ENCODE peak calls at places on chromosomes 5 and 9, in five cellular contexts. P, Q, U, J and Z are unnamed samples.

GRCh38 chr9:130950039-130950311 is 10.9 kb upstream of the FIBCD1 start:
- DNase-seq in P (no peak), Q (no peak), U (no peak), J (no peak), Z (no peak)

GRCh38 chr5:105616599-105616998 is 2054.0 kb upstream of the NUDT12 start:
- DNase-seq in P (no peak), Q (no peak), U (no peak), J (no peak), Z (no peak)

GRCh38 chr5:124735169-124735858 is 11.1 kb downstream of the ZNF608 start:
- DNase-seq in P (peak), Q (no peak), U (no peak), J (no peak), Z (no peak)

GRCh38 chr9:125509476-125509875 is 197.5 kb downstream of the MAPKAP1 start:
- DNase-seq in P (no peak), Q (peak), U (no peak), J (no peak), Z (no peak)

GRCh38 chr5:30849801-30850370 is 343.6 kb upstream of the CDH6 start:
- DNase-seq in P (no peak), Q (peak), U (no peak), J (no peak), Z (no peak)

GRCh38 chr9:2991292-2991691 is 147.4 kb upstream of the PUM3 start:
- DNase-seq in P (no peak), Q (no peak), U (no peak), J (no peak), Z (no peak)

GRCh38 chr5:76547242-76547890 is 75.8 kb downstream of the F2RL2 start:
- DNase-seq in P (no peak), Q (no peak), U (peak), J (peak), Z (peak)

GRCh38 chr9:8895498-8896224 is 1096.1 kb upstream of the DMAC1 start:
- DNase-seq in P (no peak), Q (no peak), U (peak), J (no peak), Z (peak)

GRCh38 chr5:170434953-170435605 is 45.9 kb upstream of the KCNMB1 start:
- DNase-seq in P (no peak), Q (peak), U (peak), J (peak), Z (peak)

GRCh38 chr5:159058928-159059636 is 40.6 kb downstream of the EBF1 start:
- DNase-seq in P (no peak), Q (no peak), U (no peak), J (no peak), Z (peak)

GRCh38 chr5:111563041-111563822 is 50.9 kb upstream of the STARD4 start:
- DNase-seq in P (no peak), Q (peak), U (no peak), J (no peak), Z (no peak)

GRCh38 chr5:90519081-90519480 is 10.3 kb downstream of the LYSMD3 start:
- DNase-seq in P (no peak), Q (no peak), U (no peak), J (no peak), Z (no peak)

DNA sequence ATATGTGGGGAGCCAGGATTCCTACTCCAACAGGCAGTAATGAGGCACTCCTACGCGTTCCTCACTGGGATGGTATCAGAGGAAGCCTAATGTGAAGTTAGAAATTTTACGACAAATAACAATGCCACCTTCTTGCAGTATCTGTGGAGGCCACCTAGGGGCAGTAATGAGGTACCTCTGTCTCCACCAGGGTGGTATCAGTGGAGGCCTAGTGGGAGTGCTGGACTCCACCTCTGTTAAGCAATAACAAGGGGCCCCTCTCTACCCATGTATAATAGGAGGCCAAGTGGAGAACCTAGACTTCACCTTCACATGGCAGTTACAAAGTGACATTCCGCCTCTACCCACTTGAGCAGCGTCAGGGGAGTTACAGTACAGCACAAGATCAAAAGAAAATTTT is 147.9 kb downstream of the PLPPR1 start:
- DNase-seq in P (no peak), Q (no peak), U (no peak), J (no peak), Z (peak)
- TF ChIP-seq CTCF in P (peak), Q (no peak), U (no peak), J (peak), Z (peak)

DNA sequence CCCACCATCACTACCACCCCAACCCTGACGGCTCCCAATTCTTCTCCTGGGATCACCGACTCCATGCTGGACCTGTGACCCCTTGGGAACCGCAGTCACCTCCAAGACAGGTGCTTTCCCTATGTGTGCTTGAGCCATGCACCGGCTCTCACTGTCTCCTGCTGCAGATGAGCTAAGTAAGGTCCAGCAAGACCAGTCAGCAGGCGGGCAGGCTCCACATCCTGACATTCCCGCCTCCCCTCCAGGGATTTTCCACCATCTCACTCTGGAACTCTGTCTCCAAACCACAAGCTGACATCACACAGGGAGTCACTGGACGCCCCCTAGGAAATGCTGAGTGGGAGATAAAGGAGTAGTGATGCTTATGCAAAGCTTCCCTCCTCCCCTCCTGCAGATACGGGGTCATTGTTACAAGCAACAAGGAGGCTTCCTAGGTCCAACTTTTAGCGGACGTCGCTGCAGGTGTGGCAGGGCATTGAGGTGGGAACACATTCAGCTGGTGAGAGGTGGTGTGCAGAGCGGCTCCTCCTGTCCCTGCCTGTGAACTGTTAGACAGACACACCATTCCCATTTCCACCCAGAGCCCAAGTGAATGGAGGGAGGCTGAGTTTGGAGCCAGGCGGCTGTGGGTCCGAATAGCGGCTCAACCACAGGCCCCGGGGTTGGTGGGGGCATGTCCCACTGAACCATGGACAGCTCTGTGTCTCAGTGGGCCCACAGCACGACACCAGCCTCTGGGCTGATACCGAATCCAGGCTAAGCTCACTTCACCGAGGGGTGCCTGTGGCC is 129.2 kb upstream of the PHYKPL start:
- DNase-seq in P (no peak), Q (no peak), U (no peak), J (no peak), Z (no peak)
- H3K4me3 ChIP-seq in P (no peak), Q (no peak), U (no peak), J (no peak), Z (no peak)

GRCh38 chr5:79235578-79236363 is at the start of gene JMY:
- DNase-seq in P (peak), Q (peak), U (peak), J (no peak), Z (peak)
- TF ChIP-seq CTCF in P (no peak), Q (peak), U (no peak), J (no peak), Z (no peak)

GRCh38 chr5:81631124-81631523 is 119.8 kb downstream of the SSBP2 start:
- DNase-seq in P (no peak), Q (no peak), U (no peak), J (peak), Z (peak)

GRCh38 chr5:81632679-81633078 is 118.2 kb downstream of the SSBP2 start:
- DNase-seq in P (no peak), Q (no peak), U (no peak), J (no peak), Z (no peak)

GRCh38 chr5:81630721-81631120 is 120.2 kb downstream of the SSBP2 start:
- DNase-seq in P (no peak), Q (no peak), U (no peak), J (no peak), Z (no peak)

GRCh38 chr5:81626524-81626923 is 124.4 kb downstream of the SSBP2 start:
- DNase-seq in P (peak), Q (peak), U (no peak), J (no peak), Z (no peak)

DNA sequence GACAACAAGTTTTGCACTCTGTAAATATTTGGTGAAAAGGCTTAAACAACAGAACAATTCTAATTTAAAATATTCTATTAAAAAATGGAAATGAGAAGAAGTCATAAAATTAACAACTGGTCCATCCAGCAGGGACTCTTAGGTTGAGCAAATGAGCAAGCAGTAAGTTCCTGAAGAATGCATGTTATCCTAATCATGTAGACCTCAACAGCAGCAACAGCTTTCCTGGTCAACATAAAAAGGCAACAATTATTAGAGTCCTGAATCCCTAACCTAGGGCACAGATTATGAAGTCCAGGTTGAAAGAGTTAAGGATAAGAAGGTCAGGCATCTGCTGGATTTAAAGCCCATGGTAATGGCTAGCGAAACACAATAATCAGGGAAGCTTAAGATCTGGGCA is 120.9 kb downstream of the SSBP2 start:
- DNase-seq in P (no peak), Q (no peak), U (no peak), J (no peak), Z (no peak)
- H3K4me3 ChIP-seq in P (no peak), Q (no peak), U (no peak), J (no peak), Z (no peak)

GRCh38 chr9:86354882-86355399 is 731 bp upstream of the TUT7 start:
- DNase-seq in P (no peak), Q (no peak), U (no peak), J (no peak), Z (no peak)
- TF ChIP-seq CTCF in P (no peak), Q (peak), U (peak), J (peak), Z (no peak)

GRCh38 chr5:171832775-171833174 is 47.2 kb downstream of the SMIM23 start:
- DNase-seq in P (no peak), Q (no peak), U (no peak), J (no peak), Z (no peak)
- H3K4me3 ChIP-seq in P (no peak), Q (no peak), U (no peak), J (no peak), Z (no peak)

DNA sequence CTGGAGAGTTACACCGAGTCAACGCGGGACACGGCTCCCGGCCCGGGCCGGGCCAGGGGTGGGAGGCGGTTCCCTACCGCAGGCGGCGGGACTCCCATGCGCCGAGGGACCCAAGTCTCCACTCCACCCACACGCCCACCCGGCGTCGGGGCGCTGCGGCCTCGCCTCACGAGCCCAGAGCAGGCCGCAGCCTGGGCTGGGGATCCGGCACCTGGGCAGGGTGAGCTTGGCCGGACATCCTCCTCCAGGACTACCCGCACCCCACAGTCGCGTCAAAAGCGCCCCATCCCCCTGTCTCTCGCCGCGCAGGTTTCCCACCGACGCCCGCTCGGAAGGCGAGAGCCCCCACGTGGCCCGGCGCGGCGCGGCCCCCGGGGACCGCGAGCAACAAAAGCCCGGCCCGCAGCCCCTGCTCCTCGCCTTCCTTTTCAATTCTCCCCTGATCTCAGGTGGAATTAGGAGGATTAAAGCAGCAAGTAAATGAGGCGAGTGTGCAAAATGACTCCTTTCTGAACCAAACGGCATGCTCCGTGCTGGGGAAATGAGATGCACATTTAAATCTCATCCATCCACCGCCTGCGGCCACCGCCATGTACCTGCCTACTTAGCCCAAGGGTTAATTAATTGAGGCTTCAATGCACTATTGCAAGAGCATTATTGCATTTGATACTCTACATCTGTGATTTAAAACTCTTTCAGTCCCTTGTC is 196.6 kb upstream of the TBCA start:
- DNase-seq in P (no peak), Q (no peak), U (no peak), J (no peak), Z (peak)
- TF ChIP-seq CTCF in P (no peak), Q (peak), U (no peak), J (peak), Z (peak)

GRCh38 chr5:135578305-135578684 is 496 bp downstream of the CXCL14 start:
- DNase-seq in P (no peak), Q (no peak), U (no peak), J (no peak), Z (no peak)
- H3K4me3 ChIP-seq in P (no peak), Q (no peak), U (no peak), J (no peak), Z (no peak)

DNA sequence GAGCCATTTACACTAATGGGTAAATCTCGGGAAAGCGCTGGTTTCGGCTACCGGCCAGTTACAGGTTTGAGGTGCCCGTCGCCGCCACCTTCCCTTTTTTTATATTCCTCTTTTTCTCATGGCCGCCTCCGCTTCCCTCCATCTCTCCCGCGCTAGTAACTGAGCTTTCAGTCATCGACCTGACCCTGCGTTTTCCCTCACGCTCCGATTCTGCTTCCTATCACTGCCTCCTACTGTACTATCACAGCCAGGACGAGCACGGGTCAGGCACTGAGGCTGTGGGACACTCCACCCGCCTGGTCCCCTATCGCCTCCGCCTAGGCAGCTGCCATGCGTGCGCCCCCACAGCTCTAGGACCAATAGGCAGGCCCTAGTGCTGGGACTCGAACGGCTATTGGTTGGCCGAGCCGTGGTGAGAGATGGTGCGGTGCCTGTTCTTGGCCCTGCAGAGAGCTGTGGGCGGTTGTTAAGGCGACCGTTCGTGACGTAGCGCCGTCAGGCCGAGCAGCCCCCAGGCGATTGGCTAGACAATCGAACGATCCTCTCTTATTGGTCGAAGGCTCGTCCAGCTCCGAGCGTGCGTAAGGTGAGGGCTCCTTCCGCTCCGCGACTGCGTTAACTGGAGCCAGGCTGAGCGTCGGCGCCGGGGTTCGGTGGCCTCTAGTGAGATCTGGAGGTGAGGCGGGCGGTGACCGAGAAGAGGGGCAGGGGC is at the start of gene HMGCR:
- DNase-seq in P (peak), Q (peak), U (peak), J (peak), Z (peak)
- TF ChIP-seq CTCF in P (no peak), Q (no peak), U (no peak), J (peak), Z (peak)

GRCh38 chr5:16504571-16504970 is 39.0 kb upstream of the ZNF622 start:
- DNase-seq in P (no peak), Q (no peak), U (peak), J (no peak), Z (no peak)
- H3K4me3 ChIP-seq in P (no peak), Q (no peak), U (no peak), J (no peak), Z (no peak)